ENCODE peak calls at places on chromosome 19, in five cellular contexts. W is tibial nerve, L is choroid plexus epithelial cell, O is adrenal gland, Z is psoas muscle. H is an unnamed sample.

GRCh38 chr19:44712864-44713515 is 14.0 kb downstream of the CEACAM16 start:
- DNase-seq in L (peak), W (no peak), Z (no peak), O (no peak), H (no peak)

GRCh38 chr19:50377051-50377441 is 789 bp downstream of the NR1H2 start:
- DNase-seq in O (no peak), L (peak), Z (peak), W (no peak), H (no peak)

GRCh38 chr19:51688665-51689571 is 4.2 kb upstream of the SPACA6 start:
- DNase-seq in O (peak), W (peak), L (peak), Z (peak), H (no peak)

GRCh38 chr19:49387936-49388372 is at the start of gene KASH5:
- DNase-seq in L (peak), W (peak), O (peak), Z (peak), H (no peak)

GRCh38 chr19:40139533-40140287 is 49.0 kb upstream of the ZNF780A start:
- DNase-seq in W (no peak), O (no peak), L (peak), Z (no peak), H (no peak)

GRCh38 chr19:30227661-30228112 is 144.5 kb upstream of the ZNF536 start:
- DNase-seq in L (peak), Z (peak), W (no peak), O (peak), H (no peak)

GRCh38 chr19:42989851-42990250 is 36.4 kb downstream of the PSG11 start:
- DNase-seq in Z (no peak), W (no peak), O (no peak), L (no peak), H (no peak)

GRCh38 chr19:31272707-31273106 is 76.5 kb downstream of the TSHZ3 start:
- DNase-seq in L (no peak), W (no peak), O (no peak), Z (no peak), H (no peak)

GRCh38 chr19:8304841-8305621 is 3.1 kb downstream of the CD320 start:
- DNase-seq in W (peak), Z (no peak), O (peak), L (no peak), H (no peak)

GRCh38 chr19:12494260-12494860 is 9.7 kb upstream of the ZNF709 start:
- DNase-seq in W (no peak), L (no peak), O (no peak), Z (no peak), H (no peak)

GRCh38 chr19:12497032-12497431 is 12.4 kb upstream of the ZNF709 start:
- DNase-seq in W (no peak), L (peak), Z (no peak), O (no peak), H (no peak)

GRCh38 chr19:12496480-12496879 is 11.9 kb upstream of the ZNF709 start:
- DNase-seq in Z (no peak), O (no peak), W (no peak), L (no peak), H (no peak)

DNA sequence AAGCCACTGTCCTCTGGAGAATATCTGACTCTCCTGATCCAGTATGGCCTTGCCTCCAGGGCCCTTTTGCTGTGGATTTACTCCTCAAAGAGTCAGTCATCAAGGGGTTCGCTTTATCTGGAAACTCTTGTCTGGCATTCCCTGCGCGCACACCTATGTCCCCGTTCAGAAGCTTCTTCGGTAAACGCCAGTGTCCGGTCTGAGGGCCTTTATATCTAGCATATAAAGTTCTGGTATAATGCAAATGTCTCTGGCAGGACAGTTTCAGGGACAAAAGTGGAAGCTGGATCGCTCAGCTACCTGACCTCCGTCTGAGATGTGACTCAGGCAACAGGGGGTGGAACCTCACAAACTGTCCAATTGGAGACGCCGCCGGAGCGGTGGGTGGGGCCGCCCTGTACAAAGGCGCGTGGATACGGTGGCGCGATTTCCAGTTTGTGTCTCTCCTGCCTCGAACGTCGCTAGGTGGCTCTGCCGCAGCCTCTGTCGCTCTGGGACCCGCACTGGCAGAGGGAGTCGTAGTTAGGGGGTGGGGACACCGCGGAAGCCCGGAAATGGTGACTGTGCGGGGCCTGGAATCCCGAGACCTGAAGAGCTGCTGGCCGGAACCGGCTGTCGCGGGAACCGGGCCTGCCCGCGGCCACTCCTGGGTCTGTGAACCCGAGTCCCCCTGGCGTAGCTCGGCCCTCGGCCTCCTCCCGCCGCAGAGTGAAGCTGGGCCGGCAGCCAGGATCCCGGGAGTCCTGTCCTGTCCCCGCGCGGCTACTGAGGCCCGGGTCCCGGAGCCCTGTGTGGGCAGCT is 10.6 kb upstream of the ZNF709 start:
- DNase-seq in O (peak), L (peak), W (peak), Z (peak), H (peak)
- TF ChIP-seq CTCF in O (peak), L (peak), W (peak), Z (peak), H (peak)

GRCh38 chr19:10087296-10088061 is 1.4 kb downstream of the SHFL start:
- DNase-seq in W (no peak), O (no peak), Z (no peak), L (no peak), H (no peak)
- H3K4me3 ChIP-seq in W (peak), O (peak), Z (peak), L (peak), H (peak)

DNA sequence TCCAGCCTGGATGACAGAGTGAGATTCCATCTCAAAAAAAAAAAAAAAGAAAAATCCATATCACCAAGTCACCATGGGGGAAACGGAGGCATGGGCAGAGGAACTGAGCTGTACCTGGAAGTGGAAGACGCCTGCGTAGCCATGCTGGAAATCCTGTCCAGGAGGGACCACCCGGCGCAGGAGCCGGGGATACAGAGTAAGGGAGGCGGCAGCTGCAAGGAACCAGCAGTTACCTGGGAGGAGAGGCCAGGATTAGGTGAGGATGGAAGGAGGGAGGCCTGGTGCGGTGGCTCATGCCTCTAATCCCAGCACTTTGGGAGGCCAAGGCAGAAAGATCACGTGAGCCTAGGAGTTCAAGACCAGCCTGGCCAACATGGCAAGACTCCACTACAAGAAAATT is 2.0 kb downstream of the CAPN12 start:
- DNase-seq in W (no peak), O (no peak), L (no peak), Z (no peak), H (no peak)
- TF ChIP-seq CTCF in W (no peak), O (no peak), L (no peak), Z (no peak), H (no peak)

DNA sequence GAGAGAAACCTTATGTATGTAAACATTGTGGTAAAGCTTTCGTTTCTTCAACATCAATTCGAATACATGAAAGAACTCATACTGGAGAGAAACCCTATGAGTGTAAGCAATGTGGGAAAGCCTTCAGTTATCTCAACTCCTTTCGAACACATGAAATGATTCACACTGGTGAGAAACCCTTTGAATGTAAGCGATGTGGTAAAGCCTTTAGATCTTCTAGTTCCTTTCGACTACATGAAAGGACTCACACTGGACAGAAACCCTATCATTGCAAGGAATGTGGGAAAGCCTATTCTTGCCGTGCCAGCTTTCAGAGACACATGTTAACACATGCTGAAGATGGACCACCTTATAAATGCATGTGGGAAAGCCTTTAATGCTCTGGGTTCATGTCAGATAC is 24.7 kb downstream of the ZNF136 start:
- DNase-seq in L (no peak), O (no peak), W (no peak), Z (no peak), H (no peak)
- H3K4me3 ChIP-seq in L (no peak), O (no peak), W (no peak), Z (no peak), H (no peak)

DNA sequence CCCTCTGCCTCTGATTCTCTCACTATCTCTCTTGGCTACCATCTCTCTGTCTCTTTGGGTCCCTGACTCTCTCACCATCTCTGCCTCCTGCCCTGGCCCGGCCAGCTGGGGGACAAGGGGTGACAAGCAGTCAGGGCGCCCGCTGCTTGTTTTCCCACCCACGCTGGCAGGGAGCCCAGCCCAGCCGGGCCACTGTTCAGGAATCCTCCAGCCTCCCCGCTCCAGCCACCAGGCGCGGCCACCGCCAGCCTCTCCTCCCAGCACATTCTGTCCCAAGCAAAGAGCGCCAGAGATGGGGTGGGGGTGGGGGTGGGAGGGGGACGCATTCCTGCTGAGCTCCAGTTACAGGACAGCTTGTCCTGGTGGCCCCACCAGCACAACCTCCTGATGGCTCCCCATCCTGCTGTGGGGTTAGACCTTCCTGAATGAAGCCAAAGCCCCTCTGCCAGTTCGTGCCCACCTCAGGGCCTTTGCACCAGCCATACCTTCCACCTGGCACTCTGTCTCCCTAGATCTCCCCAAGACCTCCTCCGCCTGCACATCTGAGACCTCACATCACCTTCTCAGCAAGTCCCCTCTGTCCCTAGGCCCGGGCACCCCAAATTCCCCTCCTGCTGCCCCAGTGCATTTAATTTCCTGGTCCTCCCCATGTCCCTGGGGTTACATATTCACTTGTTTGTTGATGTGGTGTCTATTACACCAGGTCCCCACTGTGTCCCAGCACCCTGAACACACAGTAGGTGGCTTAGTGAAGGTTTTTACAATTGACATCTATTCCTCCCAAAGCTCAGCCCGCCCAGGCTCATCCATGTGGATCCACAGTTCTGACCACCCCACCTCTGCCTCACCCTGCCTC is 12.5 kb downstream of the ARRDC2 start:
- DNase-seq in W (peak), Z (peak), L (peak), O (peak), H (no peak)
- TF ChIP-seq CTCF in W (no peak), Z (no peak), L (no peak), O (no peak), H (no peak)

GRCh38 chr19:4108767-4109625 is 14.9 kb downstream of the MAP2K2 start:
- DNase-seq in O (no peak), Z (no peak), L (no peak), W (no peak), H (peak)
- H3K4me3 ChIP-seq in O (no peak), Z (no peak), L (no peak), W (no peak), H (peak)

GRCh38 chr19:18830488-18830887 is 1.3 kb upstream of the UPF1 start:
- DNase-seq in Z (no peak), W (no peak), O (no peak), L (no peak), H (no peak)

GRCh38 chr19:18831524-18832330 is at the start of gene UPF1:
- DNase-seq in O (peak), Z (peak), W (peak), L (peak), H (peak)

GRCh38 chr19:18833849-18834643 is 2.3 kb downstream of the UPF1 start:
- DNase-seq in O (no peak), W (no peak), L (no peak), Z (no peak), H (no peak)

GRCh38 chr19:18833141-18833476 is 1.4 kb downstream of the UPF1 start:
- DNase-seq in Z (no peak), O (no peak), W (no peak), L (no peak), H (no peak)

DNA sequence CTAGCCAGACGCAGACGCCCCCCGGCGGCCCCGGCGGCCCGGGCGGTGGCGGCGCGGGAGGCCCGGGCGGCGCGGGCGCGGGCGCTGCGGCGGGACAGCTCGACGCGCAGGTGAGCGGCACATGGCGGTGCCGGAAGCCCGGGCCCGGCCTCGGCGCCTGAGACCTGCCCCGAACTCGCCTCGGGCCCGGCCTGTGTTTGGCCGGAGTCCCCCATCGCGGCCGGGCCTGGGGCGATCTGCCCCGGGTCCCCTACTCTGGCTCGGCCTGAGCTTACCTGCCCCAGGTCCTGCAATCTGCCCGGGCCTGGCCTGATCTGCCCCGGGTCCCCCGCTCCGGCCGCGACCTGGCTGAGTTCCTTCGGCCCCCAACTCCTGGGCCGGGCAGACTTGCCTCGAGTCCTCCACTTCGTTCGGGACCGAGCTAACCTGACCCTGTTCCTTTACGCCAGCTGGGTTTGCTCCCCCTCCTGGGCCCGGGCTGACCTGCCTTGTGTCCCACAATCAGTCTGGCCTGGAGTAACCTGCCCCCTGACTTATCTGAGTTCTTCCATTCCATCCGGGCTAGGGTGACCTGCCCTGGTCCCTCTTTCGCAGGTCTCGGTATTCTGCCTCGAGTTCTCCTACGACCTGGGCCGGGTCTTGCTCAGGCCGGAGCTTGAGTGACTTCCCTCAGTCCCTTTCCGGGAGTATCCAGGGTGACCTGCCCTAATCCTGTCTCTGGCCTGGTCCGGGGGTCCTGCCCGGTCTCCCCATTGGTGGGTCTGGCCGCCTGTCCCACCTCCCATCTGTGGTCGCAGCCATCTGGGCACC is 777 bp downstream of the UPF1 start:
- DNase-seq in W (no peak), L (no peak), O (no peak), Z (no peak), H (no peak)
- TF ChIP-seq CTCF in W (no peak), L (peak), O (peak), Z (no peak), H (peak)

DNA sequence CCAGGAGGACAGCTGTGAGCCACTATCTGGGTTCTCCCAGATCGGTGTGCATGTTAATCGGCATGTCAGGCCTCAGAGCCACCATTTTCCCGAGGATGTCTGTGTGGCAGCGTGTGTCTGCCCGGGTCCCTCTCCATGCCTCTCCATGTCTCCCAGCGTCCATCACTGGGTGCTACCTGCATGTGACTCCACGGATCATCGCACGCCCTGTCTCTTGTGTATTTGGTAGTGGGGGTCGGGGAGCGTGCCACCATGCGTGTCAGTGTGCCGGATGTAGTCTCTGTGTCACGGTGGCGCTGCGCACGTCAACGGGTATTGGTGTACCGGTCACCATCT is 5.9 kb downstream of the NFIX start:
- DNase-seq in L (no peak), Z (peak), W (no peak), O (no peak), H (no peak)
- H3K4me3 ChIP-seq in L (no peak), Z (peak), W (no peak), O (no peak), H (no peak)